ENCODE peak calls at places on chromosome 17, in seven cellular contexts. C, E, X, M, P, L and Z are unnamed samples.

GRCh38 chr17:66494023-66494803 is 191.8 kb downstream of the PRKCA start:
- DNase-seq in C (no peak), E (no peak), X (no peak), M (no peak), P (peak; percentile 91), L (peak; percentile 90), Z (no peak)

GRCh38 chr17:49214665-49215360 is 4.3 kb downstream of the ABI3 start:
- DNase-seq in C (no peak), E (no peak), X (no peak), M (peak; percentile 75), P (no peak), L (no peak), Z (no peak)

GRCh38 chr17:82380860-82381702 is 9.5 kb downstream of the UTS2R start:
- DNase-seq in C (no peak), E (no peak), X (no peak), M (no peak), P (peak; percentile 30), L (no peak), Z (no peak)

GRCh38 chr17:77182205-77182604 is 41.4 kb downstream of the SEC14L1 start:
- DNase-seq in C (no peak), E (no peak), X (no peak), M (no peak), P (no peak), L (no peak), Z (no peak)

GRCh38 chr17:60901806-60902205 is 224.2 kb downstream of the BCAS3 start:
- DNase-seq in C (no peak), E (no peak), X (no peak), M (no peak), P (peak; percentile 64), L (peak; percentile 59), Z (no peak)

GRCh38 chr17:2474371-2474770 is 37.3 kb downstream of the METTL16 start:
- DNase-seq in C (no peak), E (no peak), X (no peak), M (no peak), P (no peak), L (no peak), Z (no peak)

GRCh38 chr17:3505008-3505407 is 29.2 kb downstream of the ASPA start:
- DNase-seq in C (no peak), E (no peak), X (no peak), M (no peak), P (no peak), L (no peak), Z (no peak)

GRCh38 chr17:68613739-68614298 is 12.7 kb upstream of the FAM20A start:
- DNase-seq in C (no peak), E (peak; percentile 83), X (peak; percentile 97), M (no peak), P (no peak), L (peak; percentile 29), Z (peak; percentile 28)

GRCh38 chr17:4728124-4728523 is 3.1 kb upstream of the MED11 start:
- DNase-seq in C (no peak), E (no peak), X (no peak), M (no peak), P (no peak), L (peak; percentile 18), Z (no peak)

GRCh38 chr17:652310-652709 is 62.3 kb downstream of the VPS53 start:
- DNase-seq in C (peak; percentile 91), E (no peak), X (no peak), M (peak; percentile 58), P (no peak), L (no peak), Z (peak; percentile 91)

GRCh38 chr17:1055751-1056645 is 59.1 kb downstream of the TIMM22 start:
- DNase-seq in C (no peak), E (peak; percentile 81), X (peak; percentile 82), M (peak; percentile 71), P (peak; percentile 31), L (peak; percentile 29), Z (peak; percentile 86)

GRCh38 chr17:82911822-82912221 is 72.0 kb upstream of the ZNF750 start:
- DNase-seq in C (no peak), E (no peak), X (no peak), M (no peak), P (no peak), L (no peak), Z (no peak)

GRCh38 chr17:37813753-37814152 is 68.9 kb upstream of the HNF1B start:
- DNase-seq in C (no peak), E (no peak), X (peak; percentile 45), M (no peak), P (peak; percentile 90), L (peak; percentile 94), Z (no peak)

GRCh38 chr17:72446118-72446517 is 325.3 kb downstream of the SOX9 start:
- DNase-seq in C (no peak), E (no peak), X (no peak), M (no peak), P (no peak), L (no peak), Z (no peak)

GRCh38 chr17:7021993-7022778 is 664 bp upstream of the BCL6B start:
- DNase-seq in C (peak; percentile 86), E (peak; percentile 92), X (peak; percentile 90), M (peak; percentile 78), P (peak; percentile 64), L (no peak), Z (peak; percentile 86)

GRCh38 chr17:55543709-55544108 is 32.5 kb upstream of the SMIM36 start:
- DNase-seq in C (no peak), E (no peak), X (no peak), M (no peak), P (no peak), L (no peak), Z (no peak)

GRCh38 chr17:74358696-74359095 is 3.0 kb downstream of the BTBD17 start:
- DNase-seq in C (no peak), E (no peak), X (peak; percentile 38), M (no peak), P (no peak), L (no peak), Z (no peak)
- H3K27me3 ChIP-seq in C (peaks cover 93% of the 10 kb centered on the region), E (peaks cover 28% of the 10 kb centered on the region), X (peaks cover 45% of the 10 kb centered on the region), M (no peaks in the 10 kb centered on the region), P (peaks cover 96% of the 10 kb centered on the region), L (peaks cover 91% of the 10 kb centered on the region), Z (no peaks in the 10 kb centered on the region)

GRCh38 chr17:39887078-39887477 is 19.1 kb downstream of the ZPBP2 start:
- DNase-seq in C (no peak), E (no peak), X (no peak), M (no peak), P (no peak), L (no peak), Z (no peak)
- H3K27me3 ChIP-seq in C (peaks cover 46% of the 10 kb centered on the region), E (peaks cover 18% of the 10 kb centered on the region), X (no peaks in the 10 kb centered on the region), M (no peaks in the 10 kb centered on the region), P (peaks cover 22% of the 10 kb centered on the region), L (peaks cover 56% of the 10 kb centered on the region), Z (peaks cover 2% of the 10 kb centered on the region)

GRCh38 chr17:34578016-34578415 is 1.4 kb upstream of the TMEM132E start:
- DNase-seq in C (no peak), E (peak; percentile 55), X (peak; percentile 57), M (peak; percentile 15), P (no peak), L (no peak), Z (no peak)

GRCh38 chr17:34572483-34572882 is 6.9 kb upstream of the TMEM132E start:
- DNase-seq in C (no peak), E (no peak), X (no peak), M (no peak), P (no peak), L (no peak), Z (no peak)

GRCh38 chr17:34578656-34579016 is 746 bp upstream of the TMEM132E start:
- DNase-seq in C (no peak), E (no peak), X (peak; percentile 44), M (peak; percentile 30), P (no peak), L (no peak), Z (no peak)

GRCh38 chr17:34571428-34572130 is 7.8 kb upstream of the TMEM132E start:
- DNase-seq in C (no peak), E (no peak), X (no peak), M (no peak), P (no peak), L (no peak), Z (no peak)

GRCh38 chr17:34575182-34575581 is 4.2 kb upstream of the TMEM132E start:
- DNase-seq in C (no peak), E (no peak), X (no peak), M (no peak), P (no peak), L (no peak), Z (no peak)
- H3K27me3 ChIP-seq in C (peaks cover 79% of the 10 kb centered on the region), E (peaks cover 100% of the 10 kb centered on the region), X (peaks cover 71% of the 10 kb centered on the region), M (no peaks in the 10 kb centered on the region), P (peaks cover 47% of the 10 kb centered on the region), L (peaks cover 55% of the 10 kb centered on the region), Z (no peaks in the 10 kb centered on the region)

GRCh38 chr17:76078859-76079576 is at the start of gene ZACN:
- DNase-seq in C (no peak), E (no peak), X (no peak), M (no peak), P (no peak), L (no peak), Z (no peak)
- H3K27me3 ChIP-seq in C (peaks cover 66% of the 10 kb centered on the region), E (peaks cover 67% of the 10 kb centered on the region), X (peaks cover 59% of the 10 kb centered on the region), M (peaks cover 26% of the 10 kb centered on the region), P (peaks cover 68% of the 10 kb centered on the region), L (peaks cover 67% of the 10 kb centered on the region), Z (no peaks in the 10 kb centered on the region)

DNA sequence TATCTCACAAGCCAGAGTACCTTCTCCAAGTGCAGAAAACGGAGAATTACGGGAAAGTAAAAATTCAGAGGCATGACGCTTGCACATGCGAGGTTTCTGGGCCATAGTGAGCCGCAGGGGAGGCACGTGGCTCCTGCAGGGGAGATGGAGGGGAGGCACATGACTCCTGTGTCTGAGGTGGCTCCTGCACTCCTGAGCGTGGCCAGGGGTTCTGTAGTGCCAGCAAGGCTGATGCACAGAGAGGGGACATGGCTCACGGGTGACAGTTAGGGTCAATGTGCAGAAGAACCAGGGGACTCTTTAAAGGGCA is 247.9 kb downstream of the RBFOX3 start:
- DNase-seq in C (no peak), E (no peak), X (no peak), M (no peak), P (no peak), L (no peak), Z (no peak)
- H3K27me3 ChIP-seq in C (peaks cover 91% of the 10 kb centered on the region), E (no peaks in the 10 kb centered on the region), X (no peaks in the 10 kb centered on the region), M (no peaks in the 10 kb centered on the region), P (peaks cover 98% of the 10 kb centered on the region), L (peaks cover 6% of the 10 kb centered on the region), Z (no peaks in the 10 kb centered on the region)

DNA sequence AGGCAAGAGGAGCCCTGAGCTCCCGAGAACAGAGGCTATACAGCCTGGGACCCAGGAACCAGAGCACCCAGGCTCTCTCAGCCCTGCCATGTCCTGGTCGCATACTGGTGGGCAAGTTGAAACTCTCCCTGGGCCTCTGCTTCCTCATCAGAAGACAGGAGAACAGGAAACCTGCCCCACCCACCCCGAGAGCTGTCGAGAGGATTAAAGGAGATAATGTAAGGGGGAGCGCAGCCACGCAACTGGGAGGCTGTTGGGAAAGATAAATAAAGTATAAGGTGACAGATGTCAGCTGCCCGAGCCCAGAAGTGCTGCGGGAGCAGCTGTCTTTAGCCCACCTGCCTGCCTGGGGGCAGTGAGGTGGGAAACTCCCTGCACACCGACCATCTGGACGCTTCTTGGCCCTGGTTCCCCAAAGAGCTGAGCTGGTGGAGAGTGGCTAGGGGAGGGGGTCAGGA is 6.8 kb downstream of the KIF19 start:
- DNase-seq in C (no peak), E (peak; percentile 40), X (no peak), M (no peak), P (no peak), L (no peak), Z (no peak)
- H3K27me3 ChIP-seq in C (peaks cover 43% of the 10 kb centered on the region), E (peaks cover 1% of the 10 kb centered on the region), X (no peaks in the 10 kb centered on the region), M (no peaks in the 10 kb centered on the region), P (peaks cover 69% of the 10 kb centered on the region), L (peaks cover 3% of the 10 kb centered on the region), Z (no peaks in the 10 kb centered on the region)